ENCODE peak calls at places on chromosomes 1 and 21, in nine cellular contexts. L, C, Q, A, K, S, J, F and B are unnamed samples.

GRCh38 chr1:27372022-27372807 is 2.4 kb downstream of the FCN3 start:
- DNase-seq in L (no peak), C (no peak), Q (no peak), A (no peak), K (no peak), S (no peak), J (peak; percentile 47), F (no peak), B (no peak)

GRCh38 chr1:7223334-7224080 is 438.3 kb downstream of the CAMTA1 start:
- DNase-seq in L (peak; percentile 64), C (no peak), Q (peak; percentile 90), A (no peak), K (no peak), S (peak; percentile 8), J (peak; percentile 94), F (no peak), B (peak; percentile 67)

GRCh38 chr21:42207426-42207825 is 11.5 kb upstream of the ABCG1 start:
- DNase-seq in L (no peak), C (no peak), Q (no peak), A (no peak), K (no peak), S (no peak), J (no peak), F (no peak), B (no peak)

GRCh38 chr21:35366348-35367085 is 317.4 kb upstream of the RUNX1 start:
- DNase-seq in L (no peak), C (no peak), Q (peak; percentile 88), A (no peak), K (no peak), S (no peak), J (peak; percentile 92), F (no peak), B (no peak)

GRCh38 chr1:35115459-35116383 is 36.5 kb downstream of the ZMYM1 start:
- DNase-seq in L (no peak), C (no peak), Q (peak; percentile 22), A (no peak), K (no peak), S (no peak), J (no peak), F (no peak), B (no peak)

GRCh38 chr1:39659110-39659509 is 12.8 kb downstream of the NT5C1A start:
- DNase-seq in L (no peak), C (no peak), Q (no peak), A (no peak), K (no peak), S (no peak), J (no peak), F (no peak), B (no peak)

GRCh38 chr1:206606867-206607266 is 5.4 kb downstream of the EIF2D start:
- DNase-seq in L (peak; percentile 77), C (no peak), Q (no peak), A (no peak), K (peak; percentile 54), S (no peak), J (peak; percentile 43), F (no peak), B (peak; percentile 22)

GRCh38 chr21:42112857-42113256 is 41.7 kb downstream of the UMODL1 start:
- DNase-seq in L (no peak), C (no peak), Q (peak; percentile 30), A (no peak), K (no peak), S (no peak), J (peak; percentile 60), F (no peak), B (no peak)

GRCh38 chr21:42614391-42614790 is 39.0 kb upstream of the PDE9A start:
- DNase-seq in L (no peak), C (peak; percentile 38), Q (no peak), A (no peak), K (no peak), S (no peak), J (no peak), F (peak; percentile 37), B (no peak)

GRCh38 chr1:95353185-95353584 is 119.2 kb downstream of the RWDD3 start:
- DNase-seq in L (no peak), C (no peak), Q (no peak), A (no peak), K (no peak), S (no peak), J (no peak), F (no peak), B (no peak)

GRCh38 chr1:41588334-41588875 is 103.9 kb upstream of the EDN2 start:
- DNase-seq in L (no peak), C (no peak), Q (no peak), A (no peak), K (no peak), S (no peak), J (no peak), F (no peak), B (no peak)

GRCh38 chr1:237877628-237878027 is 13.1 kb downstream of the ZP4 start:
- DNase-seq in L (no peak), C (no peak), Q (no peak), A (no peak), K (no peak), S (no peak), J (no peak), F (no peak), B (no peak)

GRCh38 chr1:85465099-85465790 is at the start of gene DDAH1:
- DNase-seq in L (peak; percentile 46), C (peak; percentile 88), Q (peak; percentile 64), A (peak; percentile 59), K (no peak), S (no peak), J (peak; percentile 50), F (peak; percentile 50), B (no peak)

GRCh38 chr1:226128487-226129075 is 58.0 kb downstream of the ACBD3 start:
- DNase-seq in L (no peak), C (peak; percentile 71), Q (peak; percentile 33), A (no peak), K (no peak), S (peak; percentile 85), J (peak; percentile 25), F (no peak), B (no peak)

GRCh38 chr1:87826639-87827345 is 498.1 kb downstream of the LMO4 start:
- DNase-seq in L (no peak), C (no peak), Q (peak; percentile 96), A (peak; percentile 59), K (peak; percentile 62), S (no peak), J (peak; percentile 90), F (no peak), B (peak; percentile 79)

GRCh38 chr1:93877529-93877928 is 1.5 kb downstream of the DNTTIP2 start:
- DNase-seq in L (no peak), C (no peak), Q (no peak), A (no peak), K (no peak), S (no peak), J (no peak), F (no peak), B (no peak)
- H3K4me3 ChIP-seq in L (peak overlapping the region; percentile 93), C (peak overlapping the region; percentile 90), Q (peak overlapping the region; percentile 100), A (peak overlapping the region; percentile 88), K (peak overlapping the region; percentile 89), S (no peak overlapping the region), J (no peak overlapping the region), F (no peak overlapping the region), B (peak overlapping the region; percentile 99)

DNA sequence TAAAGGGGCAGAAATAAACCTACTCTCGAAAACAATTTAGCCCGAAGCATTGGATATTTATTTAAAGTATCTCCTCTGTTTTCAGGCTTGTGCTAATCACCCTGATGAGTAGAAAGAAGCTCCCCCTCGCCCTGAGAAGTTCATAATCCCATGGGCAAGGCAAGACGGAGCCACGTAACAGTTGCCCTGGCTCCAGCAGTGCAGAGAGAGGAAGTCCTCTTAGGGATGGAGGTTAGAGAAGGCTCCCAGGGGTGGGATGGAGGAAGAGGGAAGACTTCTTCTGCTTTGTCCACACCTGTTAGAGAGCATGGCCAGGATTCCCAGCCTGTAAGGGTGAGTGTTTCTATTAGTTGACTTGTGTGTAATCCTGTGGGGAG is 3.4 kb upstream of the GPR25 start:
- DNase-seq in L (no peak), C (no peak), Q (no peak), A (no peak), K (peak; percentile 74), S (no peak), J (no peak), F (no peak), B (no peak)
- H3K4me3 ChIP-seq in L (no peak overlapping the region), C (no peak overlapping the region), Q (no peak overlapping the region), A (no peak overlapping the region), K (peak overlapping the region; percentile 47), S (no peak overlapping the region), J (no peak overlapping the region), F (no peak overlapping the region), B (no peak overlapping the region)

DNA sequence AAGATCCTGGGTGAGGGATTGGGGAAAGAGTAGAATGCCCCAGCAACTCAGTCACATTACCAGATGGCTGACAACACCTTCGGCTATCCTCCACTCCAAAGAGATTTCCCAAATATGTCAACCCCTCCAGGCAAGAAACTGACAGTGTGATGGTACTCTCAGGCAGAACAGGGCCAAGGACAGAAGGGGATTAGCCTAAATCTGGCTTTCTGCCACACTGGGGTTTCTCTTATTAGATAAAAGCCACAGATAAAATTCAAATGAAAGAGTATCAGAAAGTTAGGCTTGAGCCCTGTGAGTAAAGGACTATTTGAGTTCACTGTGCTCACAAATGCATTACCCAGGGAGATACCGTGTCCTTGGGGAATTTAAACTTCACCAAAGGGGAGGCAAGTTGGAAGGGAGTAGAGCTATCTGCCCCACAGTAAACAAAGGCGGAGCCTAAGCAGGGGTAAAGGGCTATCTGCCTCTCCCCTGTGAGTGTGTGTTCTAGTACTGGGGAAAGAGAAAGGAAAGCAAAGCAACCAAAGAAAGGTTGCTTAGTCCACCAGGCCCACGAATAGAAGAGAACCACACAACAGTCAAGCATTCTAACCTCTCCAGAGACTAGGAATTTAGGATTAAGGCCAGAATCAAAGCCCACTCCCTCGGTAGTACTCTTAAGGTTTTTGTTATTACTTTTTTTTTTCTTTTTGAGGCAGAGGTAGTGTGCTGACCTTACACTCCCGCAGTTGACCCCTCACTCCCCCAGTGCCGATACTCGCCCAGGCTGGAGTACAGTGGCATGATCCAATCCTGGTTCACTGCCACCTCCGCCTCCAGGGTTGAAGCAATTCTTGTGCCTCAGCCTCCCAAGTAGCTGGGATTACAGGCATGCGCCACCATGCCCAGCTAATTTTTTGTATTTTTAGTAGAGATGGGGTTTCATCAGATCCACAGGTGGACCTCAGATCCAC is 12.8 kb downstream of the TPM3 start:
- DNase-seq in L (no peak), C (no peak), Q (no peak), A (no peak), K (peak; percentile 42), S (no peak), J (peak; percentile 24), F (no peak), B (no peak)
- H3K4me3 ChIP-seq in L (no peak overlapping the region), C (peak overlapping the region; percentile 98), Q (no peak overlapping the region), A (peak overlapping the region; percentile 1), K (peak overlapping the region; percentile 46), S (no peak overlapping the region), J (peak overlapping the region; percentile 4), F (no peak overlapping the region), B (no peak overlapping the region)

DNA sequence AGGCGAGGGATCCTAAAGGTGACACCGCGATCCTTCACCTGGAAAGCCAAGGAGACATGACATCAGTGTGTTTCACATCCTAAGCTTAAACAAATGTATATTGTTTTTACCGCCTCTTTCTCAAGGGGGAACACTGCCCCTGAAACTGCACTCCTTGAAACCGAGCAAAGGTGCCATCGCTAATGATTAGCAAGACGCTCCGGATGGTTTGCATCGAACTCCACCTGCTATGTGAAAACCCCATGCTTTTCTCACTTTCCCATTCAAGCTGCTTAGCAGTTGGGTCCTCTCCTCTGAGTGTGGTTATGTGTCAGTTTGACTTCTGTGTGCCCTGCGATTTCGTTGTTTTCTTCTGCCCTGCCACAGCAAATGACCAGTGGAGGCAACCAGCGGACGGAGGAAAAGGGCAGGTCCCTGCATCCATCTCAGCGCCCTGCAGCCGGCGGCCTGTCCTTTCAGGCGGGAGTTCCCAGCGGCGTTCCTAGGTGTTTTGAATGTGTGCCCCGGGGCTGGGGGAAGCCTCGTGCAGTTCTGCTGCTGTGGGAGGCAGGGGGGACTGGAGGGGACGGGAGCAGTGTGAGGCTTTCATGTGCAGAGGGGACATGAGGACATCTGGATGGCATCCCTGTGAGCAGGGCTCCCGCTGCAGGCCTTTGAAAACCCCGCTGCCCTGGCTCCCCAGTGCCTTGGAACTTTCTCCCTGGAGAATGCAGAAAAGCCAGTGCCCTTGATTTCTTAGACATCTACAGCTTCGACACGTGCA is 16.1 kb downstream of the ZBTB18 start:
- DNase-seq in L (no peak), C (no peak), Q (no peak), A (no peak), K (no peak), S (no peak), J (no peak), F (no peak), B (no peak)
- H3K4me3 ChIP-seq in L (no peak overlapping the region), C (no peak overlapping the region), Q (no peak overlapping the region), A (no peak overlapping the region), K (no peak overlapping the region), S (no peak overlapping the region), J (no peak overlapping the region), F (no peak overlapping the region), B (no peak overlapping the region)